ENCODE peak calls at places on chromosomes 2 and 18, in seven cellular contexts. E, L, D, S, Z, B and U are unnamed samples.

GRCh38 chr2:98608962-98609604 is 694 bp downstream of the UNC50 start:
- DNase-seq in L (no peak), B (no peak), S (no peak), E (no peak), Z (no peak), D (no peak), U (no peak)

GRCh38 chr18:7000484-7001096 is 117.0 kb downstream of the LAMA1 start:
- DNase-seq in E (no peak), D (peak), S (no peak), L (no peak), Z (no peak), B (no peak), U (no peak)

GRCh38 chr2:7094113-7094760 is 177.0 kb downstream of the RNF144A start:
- DNase-seq in L (no peak), E (no peak), S (no peak), Z (no peak), B (no peak), D (no peak), U (no peak)

GRCh38 chr2:220034356-220035121 is 407.1 kb downstream of the SLC4A3 start:
- DNase-seq in E (no peak), Z (no peak), D (no peak), S (no peak), L (no peak), B (no peak), U (no peak)

GRCh38 chr18:44579028-44579692 is 101.5 kb upstream of the SETBP1 start:
- DNase-seq in L (no peak), E (no peak), Z (no peak), B (no peak), D (peak), S (no peak), U (no peak)

GRCh38 chr18:54671291-54671881 is 80.3 kb downstream of the DYNAP start:
- DNase-seq in D (peak), E (no peak), S (peak), L (no peak), Z (no peak), B (no peak), U (no peak)

GRCh38 chr2:109209412-109209811 is 80.4 kb downstream of the SH3RF3 start:
- DNase-seq in L (no peak), B (peak), Z (no peak), D (no peak), S (no peak), E (no peak), U (no peak)

GRCh38 chr2:235605999-235606715 is 112.3 kb downstream of the AGAP1 start:
- DNase-seq in S (no peak), Z (no peak), E (no peak), L (no peak), B (no peak), D (no peak), U (no peak)

GRCh38 chr2:28507806-28508764 is 12.2 kb downstream of the PLB1 start:
- DNase-seq in B (peak), L (no peak), Z (no peak), S (no peak), E (no peak), D (no peak), U (no peak)

GRCh38 chr18:75009296-75009695 is 199.6 kb downstream of the PTGR3 start:
- DNase-seq in S (no peak), B (no peak), Z (no peak), L (no peak), E (no peak), D (no peak), U (no peak)

GRCh38 chr18:11393486-11393885 is 215.9 kb upstream of the SLC35G4 start:
- DNase-seq in E (no peak), B (no peak), S (no peak), L (no peak), Z (no peak), D (no peak), U (no peak)

GRCh38 chr2:231677632-231678104 is 30.7 kb upstream of the PTMA start:
- DNase-seq in L (peak), Z (peak), S (peak), B (peak), D (peak), E (peak), U (peak)

GRCh38 chr2:173545364-173545734 is 190.7 kb downstream of the CDCA7 start:
- DNase-seq in Z (no peak), E (no peak), S (no peak), D (no peak), L (no peak), B (no peak), U (no peak)